ENCODE peak calls at places on chromosomes 13 and 19, in six cellular contexts. R is LoVo; Z is IMR-90; M is substantia nigra; N is activated CD4-positive, alpha-beta T cell treated with anti-CD3 and anti-CD28 coated beads, Interleukin-2, amount 50 U/mL, for 24 hours; X is activated T-cell treated with anti-CD3 and anti-CD28 coated beads, Interleukin-2, amount 50 U/mL, for 72 hours. Y is an unnamed sample.

GRCh38 chr13:21344662-21345176 is 114.4 kb downstream of the ZDHHC20 start:
- DNase-seq in M (no peak), X (peak; percentile 34), R (no peak), Z (no peak), N (no peak), Y (no peak)

GRCh38 chr13:73767747-73768315 is 366.4 kb downstream of the KLF12 start:
- DNase-seq in N (no peak), X (peak; percentile 24), Z (no peak), M (no peak), R (no peak), Y (no peak)

GRCh38 chr13:102033719-102034446 is 368.0 kb downstream of the FGF14 start:
- DNase-seq in N (no peak), X (no peak), Z (no peak), R (no peak), M (no peak), Y (no peak)

GRCh38 chr19:47369923-47370625 is 21.0 kb downstream of the DHX34 start:
- DNase-seq in M (no peak), R (no peak), N (no peak), Z (peak; percentile 74), X (no peak), Y (peak; percentile 68)

GRCh38 chr19:52896431-52897148 is 845 bp downstream of the ZNF320 start:
- DNase-seq in R (peak; percentile 72), N (no peak), Z (peak; percentile 1), X (no peak), M (no peak), Y (peak; percentile 51)

GRCh38 chr19:7679017-7679720 is 1.5 kb upstream of the TRAPPC5 start:
- DNase-seq in R (no peak), M (no peak), Z (no peak), X (peak; percentile 83), N (peak; percentile 65), Y (no peak)

GRCh38 chr19:22144394-22144793 is 52.4 kb downstream of the ZNF676 start:
- DNase-seq in M (no peak), X (no peak), N (no peak), Z (peak; percentile 10), R (no peak), Y (peak; percentile 14)

GRCh38 chr19:40254714-40255418 is 28.4 kb upstream of the CCNP start:
- DNase-seq in N (no peak), R (no peak), X (no peak), M (no peak), Z (no peak), Y (no peak)

GRCh38 chr13:85486663-85487062 is 312.6 kb downstream of the SLITRK6 start:
- DNase-seq in X (no peak), R (no peak), N (no peak), Z (no peak), M (no peak), Y (no peak)

GRCh38 chr13:34419025-34419424 is 523.0 kb upstream of the NBEA start:
- DNase-seq in N (no peak), X (no peak), Z (no peak), R (no peak), M (no peak), Y (no peak)

GRCh38 chr19:46040952-46041500 is at the start of gene IGFL4:
- DNase-seq in X (no peak), M (no peak), Z (no peak), R (peak; percentile 78), N (no peak), Y (peak; percentile 37)

GRCh38 chr13:98541211-98541610 is 35.7 kb downstream of the STK24 start:
- DNase-seq in R (no peak), N (no peak), Z (no peak), X (no peak), M (no peak), Y (no peak)

GRCh38 chr13:73220966-73221720 is 162.3 kb downstream of the KLF5 start:
- DNase-seq in X (no peak), M (no peak), N (no peak), R (peak; percentile 22), Z (peak; percentile 41), Y (no peak)

GRCh38 chr19:23914402-23915286 is at the start of gene ZNF726:
- DNase-seq in Z (peak; percentile 87), M (peak; percentile 92), X (peak; percentile 90), R (no peak), N (peak; percentile 87), Y (peak; percentile 95)

GRCh38 chr19:41307954-41308449 is 2.0 kb upstream of the CCDC97 start:
- DNase-seq in X (no peak), N (no peak), M (no peak), Z (no peak), R (no peak), Y (no peak)

GRCh38 chr13:52650731-52651130 is 1.9 kb upstream of the SUGT1 start:
- DNase-seq in X (no peak), Z (no peak), M (no peak), R (no peak), N (no peak), Y (peak; percentile 4)

GRCh38 chr13:61728468-61728867 is 312.8 kb upstream of the PCDH20 start:
- DNase-seq in R (no peak), M (no peak), X (no peak), Z (no peak), N (no peak), Y (peak; percentile 75)

GRCh38 chr13:36421447-36421846 is 10.8 kb upstream of the CCNA1 start:
- DNase-seq in X (no peak), Z (no peak), R (no peak), N (no peak), M (no peak), Y (no peak)

GRCh38 chr13:59790626-59791025 is 373.1 kb downstream of the DIAPH3 start:
- DNase-seq in R (no peak), M (no peak), X (no peak), N (no peak), Z (peak; percentile 11), Y (peak; percentile 50)

GRCh38 chr19:20367811-20368294 is 197.7 kb downstream of the ZNF737 start:
- DNase-seq in R (no peak), N (no peak), Z (no peak), M (no peak), X (no peak), Y (no peak)

Y was measured in astrocyte of the hippocampus.